ENCODE peak calls at places on chromosomes 7 and 10, in four cellular contexts. One of them, this sample, is unnamed. For H3K9me3, the result is how much of the 10 kb centered on the place peaks cover.

GRCh38 chr10:70357447-70358035 is 24.9 kb downstream of the LRRC20 start:
- DNase-seq in right lobe of liver: no peak
- DNase-seq in heart left ventricle: no peak
- DNase-seq in stomach: no peak
- DNase-seq in this sample: no peak

GRCh38 chr10:7922707-7923106 is 104.4 kb downstream of the TAF3 start:
- DNase-seq in right lobe of liver: no peak
- DNase-seq in heart left ventricle: no peak
- DNase-seq in stomach: no peak
- DNase-seq in this sample: no peak

GRCh38 chr10:36115364-36115763 is 473.3 kb upstream of the FZD8 start:
- DNase-seq in right lobe of liver: no peak
- DNase-seq in heart left ventricle: no peak
- DNase-seq in stomach: no peak
- DNase-seq in this sample: no peak

GRCh38 chr7:124667312-124667711 is 98.3 kb downstream of the GPR37 start:
- DNase-seq in right lobe of liver: no peak
- DNase-seq in heart left ventricle: no peak
- DNase-seq in stomach: no peak
- DNase-seq in this sample: no peak

GRCh38 chr7:98040626-98041025 is 50.6 kb upstream of the OCM2 start:
- DNase-seq in right lobe of liver: no peak
- DNase-seq in heart left ventricle: no peak
- DNase-seq in stomach: no peak
- DNase-seq in this sample: no peak

GRCh38 chr10:127196955-127197432 is 603 bp upstream of the INSYN2A start:
- DNase-seq in right lobe of liver: no peak
- DNase-seq in heart left ventricle: no peak
- DNase-seq in stomach: no peak
- DNase-seq in this sample: no peak

GRCh38 chr7:92259062-92259461 is 13.3 kb downstream of the ANKIB1 start:
- DNase-seq in right lobe of liver: no peak
- DNase-seq in heart left ventricle: no peak
- DNase-seq in stomach: no peak
- DNase-seq in this sample: no peak

GRCh38 chr7:73864981-73865711 is 4.2 kb downstream of the TMEM270 start:
- DNase-seq in right lobe of liver: no peak
- DNase-seq in heart left ventricle: no peak
- DNase-seq in stomach: no peak
- DNase-seq in this sample: no peak

GRCh38 chr7:141575164-141575563 is 24.0 kb downstream of the AGK start:
- DNase-seq in right lobe of liver: no peak
- DNase-seq in heart left ventricle: no peak
- DNase-seq in stomach: no peak
- DNase-seq in this sample: no peak

GRCh38 chr7:152395115-152395514 is 40.7 kb downstream of the KMT2C start:
- DNase-seq in right lobe of liver: no peak
- DNase-seq in heart left ventricle: no peak
- DNase-seq in stomach: no peak
- DNase-seq in this sample: no peak

GRCh38 chr7:65951837-65952578 is 30.0 kb downstream of the GUSB start:
- DNase-seq in right lobe of liver: peak
- DNase-seq in heart left ventricle: no peak
- DNase-seq in stomach: no peak
- DNase-seq in this sample: no peak

GRCh38 chr10:97914837-97915211 is 65.2 kb downstream of the GOLGA7B start:
- DNase-seq in right lobe of liver: peak
- DNase-seq in heart left ventricle: peak
- DNase-seq in stomach: peak
- DNase-seq in this sample: peak

GRCh38 chr7:42831051-42831952 is 80.6 kb downstream of the C7orf25 start:
- DNase-seq in right lobe of liver: no peak
- DNase-seq in heart left ventricle: peak
- DNase-seq in stomach: peak
- DNase-seq in this sample: peak

GRCh38 chr10:43138757-43139241 is 554 bp downstream of the CSGALNACT2 start:
- DNase-seq in right lobe of liver: no peak
- DNase-seq in heart left ventricle: no peak
- DNase-seq in stomach: no peak
- DNase-seq in this sample: peak

GRCh38 chr7:25369794-25370193 is 141.5 kb upstream of the NPVF start:
- DNase-seq in right lobe of liver: no peak
- DNase-seq in heart left ventricle: no peak
- DNase-seq in stomach: peak
- DNase-seq in this sample: no peak

GRCh38 chr7:74480861-74481417 is 27.2 kb downstream of the GTF2IRD1 start:
- DNase-seq in right lobe of liver: peak
- DNase-seq in heart left ventricle: peak
- DNase-seq in stomach: peak
- DNase-seq in this sample: peak

GRCh38 chr7:29987821-29988317 is 1.7 kb downstream of the SCRN1 start:
- DNase-seq in right lobe of liver: no peak
- DNase-seq in heart left ventricle: no peak
- DNase-seq in stomach: no peak
- DNase-seq in this sample: no peak

GRCh38 chr7:54629771-54630170 is 87.6 kb downstream of the VSTM2A start:
- DNase-seq in right lobe of liver: no peak
- DNase-seq in heart left ventricle: no peak
- DNase-seq in stomach: no peak
- DNase-seq in this sample: no peak

GRCh38 chr10:113522460-113522859 is 30.4 kb upstream of the HABP2 start:
- DNase-seq in right lobe of liver: no peak
- DNase-seq in heart left ventricle: no peak
- DNase-seq in stomach: peak
- DNase-seq in this sample: no peak

GRCh38 chr7:42198974-42199668 is 37.9 kb downstream of the GLI3 start:
- DNase-seq in right lobe of liver: no peak
- DNase-seq in heart left ventricle: no peak
- DNase-seq in stomach: no peak
- DNase-seq in this sample: no peak

GRCh38 chr10:104259999-104260774 is 5.5 kb downstream of the GSTO1 start:
- DNase-seq in right lobe of liver: no peak
- DNase-seq in heart left ventricle: peak
- DNase-seq in stomach: no peak
- DNase-seq in this sample: no peak

GRCh38 chr10:19719320-19719719 is 96.9 kb upstream of the PLXDC2 start:
- DNase-seq in right lobe of liver: no peak
- DNase-seq in heart left ventricle: no peak
- DNase-seq in stomach: no peak
- DNase-seq in this sample: no peak

GRCh38 chr7:113283861-113284260 is 165.5 kb upstream of the SMIM30 start:
- DNase-seq in right lobe of liver: no peak
- DNase-seq in heart left ventricle: no peak
- DNase-seq in stomach: no peak
- DNase-seq in this sample: no peak

GRCh38 chr10:128463991-128464755 is 337.9 kb upstream of the MKI67 start:
- DNase-seq in right lobe of liver: peak
- DNase-seq in heart left ventricle: no peak
- DNase-seq in stomach: peak
- DNase-seq in this sample: peak

GRCh38 chr10:128466831-128467371 is 340.7 kb upstream of the MKI67 start:
- DNase-seq in right lobe of liver: no peak
- DNase-seq in heart left ventricle: no peak
- DNase-seq in stomach: no peak
- DNase-seq in this sample: no peak

GRCh38 chr10:128465697-128466096 is 339.5 kb upstream of the MKI67 start:
- DNase-seq in right lobe of liver: no peak
- DNase-seq in heart left ventricle: no peak
- DNase-seq in stomach: no peak
- DNase-seq in this sample: no peak

GRCh38 chr10:128457136-128457535 is 330.9 kb upstream of the MKI67 start:
- DNase-seq in right lobe of liver: no peak
- DNase-seq in heart left ventricle: no peak
- DNase-seq in stomach: no peak
- DNase-seq in this sample: no peak

DNA sequence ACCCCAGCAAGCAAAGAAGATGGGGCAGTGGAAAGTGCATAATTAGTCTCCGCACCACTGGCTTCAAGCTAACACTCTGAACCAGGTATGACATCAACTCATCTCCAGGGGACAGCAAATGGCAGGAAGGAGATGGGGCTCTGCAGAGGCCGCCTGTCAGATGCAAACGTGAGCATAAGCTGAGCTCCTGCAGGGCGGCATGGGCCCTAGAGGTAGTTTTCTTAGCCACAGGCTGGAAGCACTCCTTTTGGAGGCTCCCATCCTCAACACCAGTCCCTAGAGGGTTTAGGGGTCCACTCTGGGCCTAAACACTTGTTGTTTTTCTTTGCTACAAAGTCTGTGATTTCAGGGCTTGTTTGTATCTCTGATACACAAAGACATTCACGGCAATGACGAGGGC is 335.8 kb upstream of the MKI67 start:
- DNase-seq in right lobe of liver: no peak
- DNase-seq in heart left ventricle: no peak
- DNase-seq in stomach: no peak
- DNase-seq in this sample: no peak
- H3K9me3 ChIP-seq in right lobe of liver: under half
- H3K9me3 ChIP-seq in heart left ventricle: under half
- H3K9me3 ChIP-seq in stomach: under half
- H3K9me3 ChIP-seq in this sample: under half

DNA sequence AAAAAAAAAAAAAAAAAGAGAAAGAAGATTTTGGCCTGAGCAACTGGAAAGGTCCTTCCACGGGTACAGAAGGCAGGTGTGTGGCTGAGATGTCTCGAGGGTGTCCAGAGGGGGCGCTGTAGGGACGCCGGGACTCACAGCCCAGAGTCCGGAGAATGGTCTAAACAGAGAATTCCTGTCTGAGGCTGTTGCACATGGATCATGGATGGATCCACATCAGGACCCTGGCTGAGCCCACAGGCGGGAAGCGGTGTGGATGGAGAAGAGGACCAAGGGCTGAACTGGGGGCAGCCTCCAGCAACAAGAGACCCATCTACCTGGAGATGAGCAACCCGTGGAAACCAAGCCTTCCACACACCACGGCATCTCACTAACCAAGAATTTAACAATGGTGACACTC is 55.0 kb downstream of the PKD1L1 start:
- DNase-seq in right lobe of liver: no peak
- DNase-seq in heart left ventricle: no peak
- DNase-seq in stomach: no peak
- DNase-seq in this sample: no peak
- TF ChIP-seq CTCF in right lobe of liver: no peak
- TF ChIP-seq CTCF in heart left ventricle: no peak
- TF ChIP-seq CTCF in stomach: no peak
- TF ChIP-seq CTCF in this sample: no peak

DNA sequence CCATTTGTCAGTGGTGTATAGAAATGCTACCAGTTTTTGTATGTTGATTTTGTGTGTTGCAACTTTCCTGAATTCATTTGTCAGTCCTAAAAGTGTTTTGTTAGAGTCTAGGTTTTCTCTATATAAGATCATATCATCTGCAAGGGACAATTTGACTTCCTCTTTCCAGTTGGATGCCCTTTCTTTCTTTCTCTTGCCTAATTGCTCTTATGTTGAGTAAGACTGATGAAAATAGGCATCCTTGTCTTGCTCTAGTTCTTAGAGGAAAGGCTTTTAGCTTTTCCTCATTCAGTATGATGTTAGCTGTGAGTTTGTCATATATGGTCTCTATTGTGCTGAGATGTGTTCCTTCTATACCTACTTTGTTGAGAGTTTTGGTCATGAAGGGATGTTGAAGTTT is 161.7 kb upstream of the TPK1 start:
- DNase-seq in right lobe of liver: no peak
- DNase-seq in heart left ventricle: no peak
- DNase-seq in stomach: no peak
- DNase-seq in this sample: no peak
- H3K9me3 ChIP-seq in right lobe of liver: under half
- H3K9me3 ChIP-seq in heart left ventricle: half or more
- H3K9me3 ChIP-seq in stomach: half or more
- H3K9me3 ChIP-seq in this sample: under half

GRCh38 chr10:78231930-78232329 is 198.3 kb downstream of the RPS24 start:
- DNase-seq in right lobe of liver: no peak
- DNase-seq in heart left ventricle: peak
- DNase-seq in stomach: no peak
- DNase-seq in this sample: no peak
- TF ChIP-seq CTCF in right lobe of liver: no peak
- TF ChIP-seq CTCF in heart left ventricle: no peak
- TF ChIP-seq CTCF in stomach: no peak
- TF ChIP-seq CTCF in this sample: no peak

GRCh38 chr7:46411236-46411635 is 490.2 kb upstream of the IGFBP3 start:
- DNase-seq in right lobe of liver: no peak
- DNase-seq in heart left ventricle: no peak
- DNase-seq in stomach: no peak
- DNase-seq in this sample: no peak
- H3K9me3 ChIP-seq in right lobe of liver: under half
- H3K9me3 ChIP-seq in heart left ventricle: under half
- H3K9me3 ChIP-seq in stomach: under half
- H3K9me3 ChIP-seq in this sample: under half

DNA sequence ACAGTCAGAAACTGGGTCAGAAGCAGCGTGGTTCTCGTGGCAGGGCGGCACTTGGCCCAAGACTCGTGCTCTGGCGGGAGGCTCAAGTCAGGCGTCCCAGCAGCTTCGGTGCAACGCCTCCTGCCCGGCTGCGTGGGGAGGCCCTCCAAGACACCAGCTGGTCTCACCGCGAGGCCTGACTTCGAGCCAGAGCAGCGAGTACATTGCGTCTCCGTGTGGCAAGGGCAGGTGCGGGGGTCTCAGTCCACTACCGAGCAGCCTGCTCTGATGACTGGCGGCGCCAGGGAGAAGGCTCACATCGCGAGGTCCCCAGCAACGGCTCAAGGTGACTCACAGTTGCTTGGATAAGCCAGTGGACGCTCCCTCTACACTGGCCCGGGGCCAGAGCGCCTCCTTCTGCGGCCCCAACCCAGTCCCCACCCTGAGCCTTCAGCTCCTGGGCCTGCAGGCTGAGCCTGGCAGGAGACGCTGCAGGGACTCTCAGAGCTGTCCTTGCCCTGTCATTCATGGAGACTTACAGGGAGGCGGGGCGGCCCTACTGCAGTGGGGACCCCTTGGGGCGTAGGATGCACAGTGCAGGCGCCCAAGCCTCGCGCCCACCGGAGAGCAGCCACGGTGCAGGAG is 41.9 kb upstream of the PRKAR1B start:
- DNase-seq in right lobe of liver: no peak
- DNase-seq in heart left ventricle: peak
- DNase-seq in stomach: peak
- DNase-seq in this sample: no peak
- TF ChIP-seq CTCF in right lobe of liver: no peak
- TF ChIP-seq CTCF in heart left ventricle: no peak
- TF ChIP-seq CTCF in stomach: no peak
- TF ChIP-seq CTCF in this sample: no peak